ENCODE peak calls at places on chromosomes 11 and 22, in four cellular contexts. U is K562, H is WTC11, G is HepG2. C is an unnamed sample.

GRCh38 chr11:79243412-79244174 is 197.2 kb downstream of the TENM4 start:
- DNase-seq in U (no peak), G (no peak), H (no peak), C (no peak)

GRCh38 chr11:33635161-33635560 is 65.5 kb downstream of the C11orf91 start:
- DNase-seq in U (no peak), G (no peak), H (no peak), C (no peak)

GRCh38 chr11:92917927-92918326 is 51.5 kb upstream of the MTNR1B start:
- DNase-seq in G (no peak), U (no peak), H (no peak), C (no peak)

GRCh38 chr11:130400793-130401483 is 27.5 kb downstream of the ADAMTS8 start:
- DNase-seq in U (no peak), G (no peak), H (no peak), C (no peak)

GRCh38 chr11:79564288-79564925 is 123.6 kb upstream of the TENM4 start:
- DNase-seq in H (no peak), G (no peak), U (no peak), C (no peak)

GRCh38 chr11:20337526-20338154 is 25.9 kb upstream of the HTATIP2 start:
- DNase-seq in U (no peak), G (peak; percentile 18), H (peak; percentile 36), C (no peak)

GRCh38 chr11:34178422-34178821 is 73.0 kb downstream of the NAT10 start:
- DNase-seq in U (no peak), G (no peak), H (no peak), C (no peak)

GRCh38 chr11:21988477-21988876 is 204.4 kb upstream of the ANO5 start:
- DNase-seq in H (no peak), U (no peak), G (peak; percentile 1), C (no peak)

GRCh38 chr11:64762916-64763803 is 3.4 kb upstream of the PYGM start:
- DNase-seq in G (no peak), H (peak; percentile 46), U (no peak), C (no peak)

GRCh38 chr11:43067681-43068080 is 244.1 kb upstream of the API5 start:
- DNase-seq in U (no peak), H (no peak), G (no peak), C (no peak)

GRCh38 chr11:11171285-11171684 is 181.8 kb downstream of the CSNK2A3 start:
- DNase-seq in H (no peak), G (no peak), U (no peak), C (no peak)

GRCh38 chr11:393219-394033 is 583 bp upstream of the PKP3 start:
- DNase-seq in G (peak; percentile 54), H (no peak), U (peak; percentile 86), C (no peak)

GRCh38 chr22:29994027-29994715 is 86.1 kb upstream of the HORMAD2 start:
- DNase-seq in G (peak; percentile 62), U (no peak), H (no peak), C (no peak)

GRCh38 chr22:24950272-24950902 is 2.1 kb upstream of the KIAA1671 start:
- DNase-seq in G (peak; percentile 20), H (peak; percentile 77), U (no peak), C (no peak)
- TF ChIP-seq CREB1 in G (no peak), H (no peak), U (no peak), C (no peak)

GRCh38 chr11:62439785-62440602 is 21.2 kb downstream of the SCGB1A1 start:
- DNase-seq in U (no peak), G (no peak), H (no peak), C (no peak)
- TF ChIP-seq CREB1 in U (no peak), G (no peak), H (no peak), C (no peak)

GRCh38 chr11:81159900-81160299 is 1573.8 kb downstream of the FAM181B start:
- DNase-seq in U (no peak), G (no peak), H (no peak), C (no peak)

DNA sequence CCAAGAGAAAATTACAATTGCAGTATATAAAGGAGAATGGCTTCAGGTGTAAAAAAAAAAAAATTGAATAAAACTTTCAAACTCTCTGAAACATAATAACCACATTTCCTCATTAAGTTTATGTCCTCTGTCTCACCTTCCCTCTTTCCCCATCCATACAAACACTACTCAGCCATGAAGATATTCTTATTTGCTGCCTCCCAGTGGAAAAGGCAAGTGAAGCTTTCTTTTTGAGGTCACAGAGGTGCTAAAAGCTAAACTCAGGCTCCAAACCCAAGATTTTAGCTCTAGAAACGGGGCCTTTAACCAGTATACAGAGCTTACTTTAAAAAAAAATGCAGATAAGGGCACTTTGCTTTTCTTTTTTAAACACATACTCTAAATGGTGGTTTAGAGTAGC is 1568.5 kb downstream of the FAM181B start:
- DNase-seq in H (no peak), U (no peak), G (no peak), C (no peak)
- TF ChIP-seq CREB1 in H (no peak), U (no peak), G (no peak), C (no peak)

GRCh38 chr11:2761131-2762030 is 61.6 kb upstream of the KCNQ1OT1 start:
- DNase-seq in H (peak; percentile 9), U (no peak), G (no peak), C (no peak)
- TF ChIP-seq CREB1 in H (no peak), U (no peak), G (no peak), C (no peak)

GRCh38 chr22:31099386-31099785 is 8.0 kb downstream of the SELENOM start:
- DNase-seq in U (no peak), H (no peak), G (no peak), C (no peak)

GRCh38 chr22:31100762-31101525 is 6.4 kb downstream of the SELENOM start:
- DNase-seq in G (no peak), U (no peak), H (no peak), C (no peak)

GRCh38 chr22:31097941-31098632 is 9.3 kb downstream of the SELENOM start:
- DNase-seq in U (no peak), H (no peak), G (no peak), C (no peak)

GRCh38 chr22:31098633-31099110 is 8.7 kb downstream of the SELENOM start:
- DNase-seq in G (no peak), U (peak; percentile 88), H (peak; percentile 80), C (no peak)

DNA sequence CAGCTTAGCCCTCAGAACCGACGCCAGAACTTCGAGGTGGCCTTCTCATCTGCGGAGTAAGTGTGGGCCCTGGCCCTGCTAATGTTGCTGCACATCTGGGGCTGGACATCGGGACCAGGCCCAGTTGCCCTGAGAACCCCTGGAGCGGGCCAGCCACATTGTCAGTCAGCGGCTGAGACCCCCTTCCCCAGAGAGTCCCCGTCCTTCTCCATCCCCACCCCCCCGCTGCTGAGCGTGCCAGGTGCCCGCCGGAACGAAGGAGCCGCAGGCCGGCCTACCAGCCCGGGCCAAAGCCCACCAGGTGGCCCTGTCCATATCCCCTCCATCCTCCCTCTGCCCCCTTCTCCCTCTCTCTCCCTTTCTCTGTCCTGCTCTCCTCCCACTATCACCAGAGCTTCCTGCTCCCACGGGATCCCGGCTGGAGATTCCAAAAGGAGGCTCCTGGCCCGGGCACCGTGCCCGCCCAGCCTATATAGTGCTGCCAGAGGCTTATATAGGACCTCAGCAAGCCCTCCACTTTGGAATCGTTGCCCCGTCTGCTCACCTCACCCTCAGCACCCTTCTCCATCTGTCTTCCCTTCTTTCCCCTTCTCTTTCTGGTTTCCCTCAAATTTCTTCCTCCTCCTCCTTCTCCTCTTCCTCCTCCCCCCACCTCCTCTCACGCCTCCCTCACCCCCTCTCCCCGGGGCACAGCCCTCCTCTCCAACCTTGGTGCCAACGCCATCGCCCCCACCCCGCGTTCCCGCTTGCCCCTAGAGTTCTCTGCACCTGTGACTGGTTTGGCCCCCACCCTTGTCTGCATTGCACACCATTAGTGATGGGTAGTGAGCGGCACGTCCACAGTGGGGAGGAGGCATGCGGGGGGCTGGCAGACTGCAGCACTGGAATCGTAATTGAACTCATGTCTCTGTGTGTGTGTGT is 7.3 kb downstream of the SELENOM start:
- DNase-seq in G (no peak), H (no peak), U (no peak), C (no peak)
- TF ChIP-seq CREB1 in G (no peak), H (no peak), U (no peak), C (no peak)

GRCh38 chr22:39475337-39475736 is 18.5 kb downstream of the MGAT3 start:
- DNase-seq in H (no peak), U (no peak), G (no peak), C (no peak)
- TF ChIP-seq CREB1 in H (no peak), U (no peak), G (no peak), C (no peak)

DNA sequence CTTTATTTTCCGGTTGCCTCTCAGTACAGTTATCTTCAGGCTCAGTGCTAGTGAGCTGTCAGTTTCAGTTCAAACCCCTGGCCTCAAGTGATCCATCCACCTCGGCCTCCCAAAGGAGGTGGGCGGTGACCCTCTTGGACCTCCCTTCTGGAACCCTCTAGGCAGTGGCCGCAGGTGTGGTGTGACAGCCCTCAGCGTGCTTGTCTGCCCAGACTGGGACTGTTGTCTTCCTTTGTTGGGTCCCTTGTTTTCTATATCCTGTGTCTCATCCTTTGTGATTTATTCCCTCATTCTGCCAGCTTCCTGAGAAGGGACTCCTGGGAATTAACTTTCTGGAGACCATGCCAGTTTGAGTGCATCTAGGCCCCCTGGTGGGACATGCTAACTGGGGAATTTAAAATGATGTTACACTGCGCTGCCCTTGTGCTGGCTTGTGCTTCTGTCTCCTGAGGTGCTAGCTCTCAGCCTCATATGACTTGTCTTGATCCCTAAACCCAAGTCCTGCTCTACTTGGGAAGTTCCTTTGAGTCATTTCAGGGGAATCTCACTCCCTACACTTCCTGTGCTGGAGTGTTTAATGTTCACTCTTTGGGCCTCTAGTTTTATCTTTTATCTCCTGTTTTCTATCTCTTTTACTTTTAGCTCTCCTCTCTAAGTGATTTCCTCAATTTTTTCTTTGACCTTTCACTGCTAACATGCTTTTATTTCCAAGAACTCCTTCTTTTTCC is 19.4 kb downstream of the MED15 start:
- DNase-seq in U (peak; percentile 60), H (no peak), G (no peak), C (no peak)
- TF ChIP-seq CREB1 in U (no peak), H (no peak), G (no peak), C (no peak)

DNA sequence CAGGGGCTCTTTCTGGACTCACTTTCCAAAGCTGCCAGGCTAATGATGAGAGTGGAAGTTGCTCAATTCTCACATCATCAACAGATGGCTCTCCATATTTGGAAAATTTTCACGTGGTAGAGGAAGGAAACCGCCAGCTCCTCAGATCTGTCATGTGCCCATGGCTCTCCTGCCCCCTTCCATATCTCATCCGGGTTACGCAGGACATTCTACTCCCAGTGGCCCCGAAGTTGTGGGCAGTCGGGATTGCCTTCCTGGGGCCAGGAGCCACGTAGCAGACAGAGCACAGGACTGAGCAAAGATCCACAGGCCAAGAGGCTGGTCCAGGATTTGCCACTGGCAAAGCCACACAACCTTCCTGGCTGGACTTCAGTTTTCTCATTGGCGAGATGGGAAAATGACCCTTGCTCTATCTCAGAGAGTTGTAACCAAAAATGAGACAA is 38.8 kb downstream of the RPUSD4 start:
- DNase-seq in H (no peak), G (no peak), U (no peak), C (no peak)
- TF ChIP-seq CREB1 in H (no peak), G (no peak), U (no peak), C (no peak)

GRCh38 chr11:123203471-123203870 is 8.4 kb upstream of the CLMP start:
- DNase-seq in U (no peak), G (no peak), H (no peak), C (no peak)

GRCh38 chr11:123209591-123209990 is 14.5 kb upstream of the CLMP start:
- DNase-seq in H (no peak), U (no peak), G (no peak), C (no peak)

GRCh38 chr11:123203934-123204333 is 8.9 kb upstream of the CLMP start:
- DNase-seq in H (no peak), U (no peak), G (no peak), C (no peak)

GRCh38 chr11:123202723-123203122 is 7.7 kb upstream of the CLMP start:
- DNase-seq in H (no peak), U (no peak), G (no peak), C (no peak)

GRCh38 chr11:123206671-123207421 is 11.8 kb upstream of the CLMP start:
- DNase-seq in G (no peak), H (peak; percentile 52), U (no peak), C (no peak)
- TF ChIP-seq CREB1 in G (no peak), H (no peak), U (no peak), C (no peak)